ENCODE peak calls at places on chromosomes 2 and 18, in six cellular contexts. O is lower lobe of right lung, G is adrenal gland, X is H9, M is uterus, R is PC-3. I is an unnamed sample.

GRCh38 chr2:69933839-69934613 is 19.1 kb downstream of the MXD1 start:
- DNase-seq in O (no peak), G (peak; percentile 60), X (no peak), M (no peak), R (peak; percentile 86), I (peak; percentile 65)

GRCh38 chr18:50654658-50655550 is 95.0 kb downstream of the MAPK4 start:
- DNase-seq in O (no peak), G (no peak), X (no peak), M (no peak), R (no peak), I (no peak)

GRCh38 chr2:10208736-10209135 is 86.2 kb downstream of the RRM2 start:
- DNase-seq in O (no peak), G (no peak), X (no peak), M (no peak), R (no peak), I (no peak)

GRCh38 chr2:28736034-28736433 is 15.6 kb upstream of the PPP1CB start:
- DNase-seq in O (peak; percentile 68), G (peak; percentile 93), X (no peak), M (peak; percentile 64), R (peak; percentile 50), I (peak; percentile 89)

GRCh38 chr2:95026471-95027368 is 1.2 kb downstream of the MAL start:
- DNase-seq in O (no peak), G (no peak), X (no peak), M (no peak), R (no peak), I (no peak)

GRCh38 chr18:3230401-3231334 is 10.9 kb upstream of the MYOM1 start:
- DNase-seq in O (peak; percentile 52), G (peak; percentile 75), X (peak; percentile 64), M (no peak), R (peak; percentile 21), I (no peak)

GRCh38 chr2:71610671-71611070 is 157.3 kb downstream of the DYSF start:
- DNase-seq in O (peak; percentile 24), G (peak; percentile 35), X (peak; percentile 12), M (peak; percentile 2), R (no peak), I (peak; percentile 47)

GRCh38 chr2:204434660-204435462 is 110.4 kb upstream of the PARD3B start:
- DNase-seq in O (no peak), G (no peak), X (no peak), M (no peak), R (no peak), I (no peak)

GRCh38 chr2:74424995-74425406 is 3.5 kb downstream of the WDR54 start:
- DNase-seq in O (no peak), G (no peak), X (no peak), M (no peak), R (no peak), I (no peak)

GRCh38 chr18:57561728-57562423 is 24.6 kb downstream of the FECH start:
- DNase-seq in O (no peak), G (no peak), X (peak; percentile 42), M (no peak), R (peak; percentile 57), I (no peak)

GRCh38 chr2:222523783-222524544 is 99.6 kb downstream of the SGPP2 start:
- DNase-seq in O (no peak), G (no peak), X (no peak), M (no peak), R (peak; percentile 11), I (no peak)

GRCh38 chr2:203579131-203579643 is 44.1 kb upstream of the RAPH1 start:
- DNase-seq in O (peak; percentile 51), G (no peak), X (peak; percentile 33), M (no peak), R (peak; percentile 97), I (no peak)

GRCh38 chr18:77486985-77487384 is 237.3 kb downstream of the GALR1 start:
- DNase-seq in O (no peak), G (no peak), X (no peak), M (no peak), R (no peak), I (no peak)

GRCh38 chr2:114550364-114550763 is 107.9 kb downstream of the DPP10 start:
- DNase-seq in O (no peak), G (no peak), X (no peak), M (no peak), R (no peak), I (no peak)

GRCh38 chr2:238125127-238125885 is 13.2 kb upstream of the KLHL30 start:
- DNase-seq in O (peak; percentile 39), G (no peak), X (no peak), M (no peak), R (no peak), I (no peak)

GRCh38 chr2:28691774-28692281 is 59.8 kb upstream of the PPP1CB start:
- DNase-seq in O (no peak), G (peak; percentile 84), X (peak; percentile 39), M (peak; percentile 44), R (peak; percentile 48), I (no peak)

GRCh38 chr2:129277611-129278010 is 701.9 kb upstream of the RAB6C start:
- DNase-seq in O (no peak), G (no peak), X (no peak), M (no peak), R (no peak), I (no peak)

GRCh38 chr2:137117385-137117784 is 352.0 kb downstream of the THSD7B start:
- DNase-seq in O (no peak), G (no peak), X (no peak), M (no peak), R (peak; percentile 71), I (no peak)

GRCh38 chr2:238489896-238490295 is 63.2 kb downstream of the ASB1 start:
- DNase-seq in O (no peak), G (peak; percentile 21), X (no peak), M (no peak), R (no peak), I (peak; percentile 45)

GRCh38 chr2:117771969-117772630 is 42.4 kb upstream of the DDX18 start:
- DNase-seq in O (no peak), G (no peak), X (no peak), M (no peak), R (peak; percentile 64), I (no peak)

GRCh38 chr18:22168360-22168921 is 948 bp upstream of the GATA6 start:
- DNase-seq in O (no peak), G (peak; percentile 82), X (peak; percentile 52), M (peak; percentile 40), R (peak; percentile 41), I (no peak)

GRCh38 chr2:98157557-98157956 is 70.6 kb downstream of the VWA3B start:
- DNase-seq in O (no peak), G (no peak), X (peak; percentile 69), M (no peak), R (peak; percentile 30), I (no peak)

GRCh38 chr2:37418956-37419355 is 74.5 kb downstream of the QPCT start:
- DNase-seq in O (no peak), G (no peak), X (no peak), M (no peak), R (peak; percentile 64), I (no peak)

GRCh38 chr2:198273670-198274069 is 469.3 kb downstream of the PLCL1 start:
- DNase-seq in O (no peak), G (no peak), X (no peak), M (no peak), R (no peak), I (no peak)

DNA sequence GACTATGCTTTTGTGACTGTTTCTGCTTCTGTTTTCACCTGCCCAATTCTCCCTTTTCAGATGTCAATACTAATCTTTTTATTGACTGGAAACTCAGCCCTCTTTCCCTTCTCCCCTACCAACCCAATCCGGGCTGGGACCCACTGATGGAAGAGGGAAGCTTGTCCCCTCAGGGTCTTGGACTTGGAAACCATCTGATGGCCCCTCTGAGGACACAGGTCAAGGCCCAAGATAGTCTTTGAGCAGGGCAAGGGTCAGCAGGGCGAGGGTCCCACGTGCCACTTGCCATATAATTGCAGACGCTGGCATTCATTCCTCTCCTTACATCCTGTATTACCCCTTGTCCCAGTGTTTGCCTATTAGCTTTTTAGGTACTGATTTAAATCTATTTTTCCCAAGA is 678.2 kb upstream of the FANCL start:
- DNase-seq in O (no peak), G (no peak), X (no peak), M (no peak), R (no peak), I (no peak)
- H3K4me1 ChIP-seq in O (no peaks in the 10 kb centered on the region), G (no peaks in the 10 kb centered on the region), X (peaks cover 5% of the 10 kb centered on the region), M (peaks cover 3% of the 10 kb centered on the region), R (no peaks in the 10 kb centered on the region), I (no peaks in the 10 kb centered on the region)

DNA sequence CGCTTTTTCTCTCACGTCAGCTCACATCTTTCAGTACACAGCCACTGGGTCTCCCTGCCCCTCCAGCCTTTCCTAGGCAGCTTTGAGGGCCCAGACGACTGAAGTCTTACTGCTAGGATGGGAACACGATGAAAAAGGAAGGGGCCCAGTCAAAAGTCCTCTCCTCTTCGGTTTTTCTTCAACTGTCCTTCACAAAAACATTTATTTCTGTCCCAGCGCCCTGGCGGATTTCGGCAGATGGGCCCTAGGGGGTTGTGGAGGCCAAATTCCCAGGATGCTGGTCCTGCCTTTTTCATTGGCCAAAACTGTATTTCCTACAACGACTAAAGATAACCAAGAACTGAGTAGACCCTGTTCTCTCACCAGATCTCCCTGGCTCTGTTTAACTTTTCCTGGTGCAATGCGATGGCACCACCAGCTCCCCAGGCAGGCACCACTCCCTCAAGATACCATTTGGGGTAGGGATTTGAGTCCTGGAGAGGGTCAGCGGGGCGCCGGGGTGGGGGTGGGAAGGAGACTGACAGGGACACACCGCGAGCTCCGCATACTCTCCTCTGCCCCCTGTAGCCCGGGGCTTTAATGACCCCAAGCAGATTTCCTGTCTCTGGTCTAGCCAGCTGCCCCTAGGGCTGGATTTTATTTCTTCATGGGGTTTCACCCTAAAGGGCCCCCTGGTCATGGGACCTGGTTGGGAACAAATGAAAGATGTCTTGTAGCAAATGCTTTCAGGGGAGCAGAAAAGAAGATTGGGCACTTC is 7.4 kb downstream of the SIX2 start:
- DNase-seq in O (no peak), G (no peak), X (peak; percentile 53), M (no peak), R (no peak), I (no peak)
- H3K27me3 ChIP-seq in O (peaks cover 96% of the 10 kb centered on the region), G (peaks cover 87% of the 10 kb centered on the region), X (peaks cover 87% of the 10 kb centered on the region), M (peaks cover 27% of the 10 kb centered on the region), R (no peaks in the 10 kb centered on the region), I (no peaks in the 10 kb centered on the region)

GRCh38 chr2:35251156-35251555 is 1104.4 kb upstream of the CRIM1 start:
- DNase-seq in O (no peak), G (no peak), X (no peak), M (no peak), R (no peak), I (no peak)
- H3K9me3 ChIP-seq in O (no peaks in the 10 kb centered on the region), G (no peaks in the 10 kb centered on the region), X (no peaks in the 10 kb centered on the region), M (no peaks in the 10 kb centered on the region), R (no peaks in the 10 kb centered on the region), I (no peaks in the 10 kb centered on the region)

GRCh38 chr2:187435078-187435477 is 13.0 kb downstream of the CALCRL start:
- DNase-seq in O (no peak), G (no peak), X (no peak), M (no peak), R (no peak), I (no peak)
- H3K4me1 ChIP-seq in O (peaks cover 5% of the 10 kb centered on the region), G (no peaks in the 10 kb centered on the region), X (peaks cover 2% of the 10 kb centered on the region), M (no peaks in the 10 kb centered on the region), R (no peaks in the 10 kb centered on the region), I (no peaks in the 10 kb centered on the region)

DNA sequence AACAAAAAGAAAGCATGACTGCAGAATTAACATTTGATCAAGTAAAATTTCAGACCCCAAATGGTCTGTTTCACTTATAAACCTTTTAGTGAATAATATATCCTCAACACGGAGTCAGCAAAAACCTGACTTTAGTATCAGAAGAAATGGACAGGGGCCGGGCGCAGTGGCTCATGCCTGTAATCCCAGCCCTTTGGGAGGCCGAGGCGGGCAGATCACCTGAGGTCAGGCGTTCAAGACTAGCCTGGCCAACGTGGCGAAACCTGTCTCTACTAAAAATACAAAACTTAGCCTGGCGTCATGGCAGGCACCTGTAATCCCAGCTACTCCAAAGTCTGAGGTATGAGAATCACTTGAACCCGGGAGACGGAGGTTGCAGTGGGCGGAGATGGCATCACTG is 3.0 kb downstream of the OR6B3 start:
- DNase-seq in O (no peak), G (no peak), X (no peak), M (no peak), R (no peak), I (no peak)
- H3K27me3 ChIP-seq in O (peaks cover 41% of the 10 kb centered on the region), G (peaks cover 26% of the 10 kb centered on the region), X (peaks cover 2% of the 10 kb centered on the region), M (peaks cover 7% of the 10 kb centered on the region), R (peaks cover 90% of the 10 kb centered on the region), I (no peaks in the 10 kb centered on the region)